ENCODE peak calls at places on chromosomes 1 and 21, in nine cellular contexts. One of them, this sample, is unnamed.
A peak's percentile ranks its signal among the peaks of the same experiment; 100 is the strongest.

GRCh38 chr1:54993140-54993539 is 5.6 kb upstream of the BSND start:
- DNase-seq in tibial artery: no peak
- DNase-seq in LoVo: no peak
- DNase-seq in stimulated activated CD4-positive, alpha-beta T cell treated with anti-CD3 and anti-CD28 coated beads, Interleukin-1b, Interleukin-23, amount 100 ng/mL, for 24 hours: no peak
- DNase-seq in right cardiac atrium: no peak
- DNase-seq in psoas muscle: no peak
- DNase-seq in HTR-8/SVneo: no peak
- DNase-seq in left colon: no peak
- DNase-seq in omental fat pad: no peak
- DNase-seq in this sample: no peak

GRCh38 chr1:63795455-63795854 is 21.6 kb downstream of the ROR1 start:
- DNase-seq in tibial artery: no peak
- DNase-seq in LoVo: no peak
- DNase-seq in stimulated activated CD4-positive, alpha-beta T cell treated with anti-CD3 and anti-CD28 coated beads, Interleukin-1b, Interleukin-23, amount 100 ng/mL, for 24 hours: no peak
- DNase-seq in right cardiac atrium: no peak
- DNase-seq in psoas muscle: no peak
- DNase-seq in HTR-8/SVneo: no peak
- DNase-seq in left colon: no peak
- DNase-seq in omental fat pad: no peak
- DNase-seq in this sample: no peak

GRCh38 chr1:52306227-52307006 is 59.6 kb downstream of the CC2D1B start:
- DNase-seq in tibial artery: no peak
- DNase-seq in LoVo: no peak
- DNase-seq in stimulated activated CD4-positive, alpha-beta T cell treated with anti-CD3 and anti-CD28 coated beads, Interleukin-1b, Interleukin-23, amount 100 ng/mL, for 24 hours: no peak
- DNase-seq in right cardiac atrium: no peak
- DNase-seq in psoas muscle: no peak
- DNase-seq in HTR-8/SVneo: no peak
- DNase-seq in left colon: no peak
- DNase-seq in omental fat pad: no peak
- DNase-seq in this sample: no peak

GRCh38 chr1:225772323-225772768 is 5.3 kb upstream of the SRP9 start:
- DNase-seq in tibial artery: peak; percentile 90
- DNase-seq in LoVo: peak; percentile 84
- DNase-seq in stimulated activated CD4-positive, alpha-beta T cell treated with anti-CD3 and anti-CD28 coated beads, Interleukin-1b, Interleukin-23, amount 100 ng/mL, for 24 hours: no peak
- DNase-seq in right cardiac atrium: peak; percentile 92
- DNase-seq in psoas muscle: peak; percentile 80
- DNase-seq in HTR-8/SVneo: peak; percentile 88
- DNase-seq in left colon: peak; percentile 86
- DNase-seq in omental fat pad: no peak
- DNase-seq in this sample: peak; percentile 78

GRCh38 chr1:231335663-231336602 is 1.7 kb downstream of the EXOC8 start:
- DNase-seq in tibial artery: no peak
- DNase-seq in LoVo: no peak
- DNase-seq in stimulated activated CD4-positive, alpha-beta T cell treated with anti-CD3 and anti-CD28 coated beads, Interleukin-1b, Interleukin-23, amount 100 ng/mL, for 24 hours: no peak
- DNase-seq in right cardiac atrium: no peak
- DNase-seq in psoas muscle: peak; percentile 33
- DNase-seq in HTR-8/SVneo: no peak
- DNase-seq in left colon: no peak
- DNase-seq in omental fat pad: no peak
- DNase-seq in this sample: no peak

GRCh38 chr1:53982034-53982761 is 35.8 kb downstream of the LDLRAD1 start:
- DNase-seq in tibial artery: no peak
- DNase-seq in LoVo: no peak
- DNase-seq in stimulated activated CD4-positive, alpha-beta T cell treated with anti-CD3 and anti-CD28 coated beads, Interleukin-1b, Interleukin-23, amount 100 ng/mL, for 24 hours: no peak
- DNase-seq in right cardiac atrium: peak; percentile 68
- DNase-seq in psoas muscle: peak; percentile 30
- DNase-seq in HTR-8/SVneo: peak; percentile 28
- DNase-seq in left colon: peak; percentile 21
- DNase-seq in omental fat pad: no peak
- DNase-seq in this sample: no peak

GRCh38 chr1:23651069-23651808 is 40.4 kb upstream of the RPL11 start:
- DNase-seq in tibial artery: no peak
- DNase-seq in LoVo: no peak
- DNase-seq in stimulated activated CD4-positive, alpha-beta T cell treated with anti-CD3 and anti-CD28 coated beads, Interleukin-1b, Interleukin-23, amount 100 ng/mL, for 24 hours: no peak
- DNase-seq in right cardiac atrium: peak; percentile 92
- DNase-seq in psoas muscle: peak; percentile 67
- DNase-seq in HTR-8/SVneo: peak; percentile 39
- DNase-seq in left colon: no peak
- DNase-seq in omental fat pad: no peak
- DNase-seq in this sample: peak; percentile 26

GRCh38 chr1:26768755-26769154 is 19.0 kb upstream of the PIGV start:
- DNase-seq in tibial artery: no peak
- DNase-seq in LoVo: no peak
- DNase-seq in stimulated activated CD4-positive, alpha-beta T cell treated with anti-CD3 and anti-CD28 coated beads, Interleukin-1b, Interleukin-23, amount 100 ng/mL, for 24 hours: no peak
- DNase-seq in right cardiac atrium: no peak
- DNase-seq in psoas muscle: no peak
- DNase-seq in HTR-8/SVneo: peak; percentile 54
- DNase-seq in left colon: no peak
- DNase-seq in omental fat pad: no peak
- DNase-seq in this sample: peak; percentile 34

GRCh38 chr1:156401175-156401574 is 32.2 kb downstream of the RHBG start:
- DNase-seq in tibial artery: no peak
- DNase-seq in LoVo: no peak
- DNase-seq in stimulated activated CD4-positive, alpha-beta T cell treated with anti-CD3 and anti-CD28 coated beads, Interleukin-1b, Interleukin-23, amount 100 ng/mL, for 24 hours: no peak
- DNase-seq in right cardiac atrium: no peak
- DNase-seq in psoas muscle: no peak
- DNase-seq in HTR-8/SVneo: no peak
- DNase-seq in left colon: no peak
- DNase-seq in omental fat pad: no peak
- DNase-seq in this sample: no peak

GRCh38 chr21:37227071-37228002 is 39.8 kb downstream of the VPS26C start:
- DNase-seq in tibial artery: no peak
- DNase-seq in LoVo: no peak
- DNase-seq in stimulated activated CD4-positive, alpha-beta T cell treated with anti-CD3 and anti-CD28 coated beads, Interleukin-1b, Interleukin-23, amount 100 ng/mL, for 24 hours: no peak
- DNase-seq in right cardiac atrium: no peak
- DNase-seq in psoas muscle: no peak
- DNase-seq in HTR-8/SVneo: no peak
- DNase-seq in left colon: no peak
- DNase-seq in omental fat pad: no peak
- DNase-seq in this sample: no peak

GRCh38 chr1:1755426-1755825 is 22.8 kb downstream of the NADK start:
- DNase-seq in tibial artery: no peak
- DNase-seq in LoVo: no peak
- DNase-seq in stimulated activated CD4-positive, alpha-beta T cell treated with anti-CD3 and anti-CD28 coated beads, Interleukin-1b, Interleukin-23, amount 100 ng/mL, for 24 hours: no peak
- DNase-seq in right cardiac atrium: peak; percentile 40
- DNase-seq in psoas muscle: no peak
- DNase-seq in HTR-8/SVneo: no peak
- DNase-seq in left colon: no peak
- DNase-seq in omental fat pad: no peak
- DNase-seq in this sample: no peak

GRCh38 chr1:209527993-209528392 is 55.5 kb upstream of the CAMK1G start:
- DNase-seq in tibial artery: no peak
- DNase-seq in LoVo: no peak
- DNase-seq in stimulated activated CD4-positive, alpha-beta T cell treated with anti-CD3 and anti-CD28 coated beads, Interleukin-1b, Interleukin-23, amount 100 ng/mL, for 24 hours: no peak
- DNase-seq in right cardiac atrium: no peak
- DNase-seq in psoas muscle: no peak
- DNase-seq in HTR-8/SVneo: no peak
- DNase-seq in left colon: no peak
- DNase-seq in omental fat pad: no peak
- DNase-seq in this sample: no peak

GRCh38 chr21:46172863-46173528 is 11.3 kb downstream of the SPATC1L start:
- DNase-seq in tibial artery: peak; percentile 53
- DNase-seq in LoVo: no peak
- DNase-seq in stimulated activated CD4-positive, alpha-beta T cell treated with anti-CD3 and anti-CD28 coated beads, Interleukin-1b, Interleukin-23, amount 100 ng/mL, for 24 hours: no peak
- DNase-seq in right cardiac atrium: no peak
- DNase-seq in psoas muscle: no peak
- DNase-seq in HTR-8/SVneo: no peak
- DNase-seq in left colon: no peak
- DNase-seq in omental fat pad: peak; percentile 5
- DNase-seq in this sample: no peak